ENCODE peak calls at places on chromosome 5, in ten cellular contexts. One of them, this sample, is unnamed.

GRCh38 chr5:131171276-131171815 is 602 bp downstream of the LYRM7 start:
- DNase-seq in AG10803: no peak
- DNase-seq in tibial nerve: no peak
- DNase-seq in pancreas: no peak
- DNase-seq in left ventricle myocardium inferior: no peak
- DNase-seq in A549: no peak
- DNase-seq in HepG2: peak
- DNase-seq in WERI-Rb-1: no peak
- DNase-seq in PC-3: peak
- DNase-seq in esophagus squamous epithelium: no peak
- DNase-seq in this sample: no peak

GRCh38 chr5:134581241-134581981 is 51.2 kb downstream of the SAR1B start:
- DNase-seq in AG10803: no peak
- DNase-seq in tibial nerve: no peak
- DNase-seq in pancreas: no peak
- DNase-seq in left ventricle myocardium inferior: peak
- DNase-seq in A549: no peak
- DNase-seq in HepG2: no peak
- DNase-seq in WERI-Rb-1: no peak
- DNase-seq in PC-3: no peak
- DNase-seq in esophagus squamous epithelium: no peak
- DNase-seq in this sample: peak

GRCh38 chr5:98827161-98827560 is 53.7 kb downstream of the RGMB start:
- DNase-seq in AG10803: peak
- DNase-seq in tibial nerve: no peak
- DNase-seq in pancreas: no peak
- DNase-seq in left ventricle myocardium inferior: no peak
- DNase-seq in A549: peak
- DNase-seq in HepG2: peak
- DNase-seq in WERI-Rb-1: no peak
- DNase-seq in PC-3: peak
- DNase-seq in esophagus squamous epithelium: no peak
- DNase-seq in this sample: peak

GRCh38 chr5:155943516-155944407 is 383.2 kb upstream of the SGCD start:
- DNase-seq in AG10803: peak
- DNase-seq in tibial nerve: no peak
- DNase-seq in pancreas: no peak
- DNase-seq in left ventricle myocardium inferior: peak
- DNase-seq in A549: peak
- DNase-seq in HepG2: peak
- DNase-seq in WERI-Rb-1: peak
- DNase-seq in PC-3: peak
- DNase-seq in esophagus squamous epithelium: no peak
- DNase-seq in this sample: peak

GRCh38 chr5:169243651-169244422 is 57.1 kb downstream of the SLIT3 start:
- DNase-seq in AG10803: no peak
- DNase-seq in tibial nerve: no peak
- DNase-seq in pancreas: no peak
- DNase-seq in left ventricle myocardium inferior: no peak
- DNase-seq in A549: no peak
- DNase-seq in HepG2: no peak
- DNase-seq in WERI-Rb-1: no peak
- DNase-seq in PC-3: no peak
- DNase-seq in esophagus squamous epithelium: no peak
- DNase-seq in this sample: no peak

GRCh38 chr5:106822851-106823250 is 847.9 kb downstream of the EFNA5 start:
- DNase-seq in AG10803: no peak
- DNase-seq in tibial nerve: no peak
- DNase-seq in pancreas: no peak
- DNase-seq in left ventricle myocardium inferior: no peak
- DNase-seq in A549: peak
- DNase-seq in HepG2: no peak
- DNase-seq in WERI-Rb-1: no peak
- DNase-seq in PC-3: no peak
- DNase-seq in esophagus squamous epithelium: no peak
- DNase-seq in this sample: no peak

GRCh38 chr5:59300930-59301329 is 592.6 kb downstream of the PDE4D start:
- DNase-seq in AG10803: no peak
- DNase-seq in tibial nerve: no peak
- DNase-seq in pancreas: no peak
- DNase-seq in left ventricle myocardium inferior: no peak
- DNase-seq in A549: peak
- DNase-seq in HepG2: no peak
- DNase-seq in WERI-Rb-1: no peak
- DNase-seq in PC-3: no peak
- DNase-seq in esophagus squamous epithelium: no peak
- DNase-seq in this sample: no peak

GRCh38 chr5:160174780-160175437 is 54.4 kb upstream of the FABP6 start:
- DNase-seq in AG10803: no peak
- DNase-seq in tibial nerve: no peak
- DNase-seq in pancreas: no peak
- DNase-seq in left ventricle myocardium inferior: no peak
- DNase-seq in A549: no peak
- DNase-seq in HepG2: no peak
- DNase-seq in WERI-Rb-1: no peak
- DNase-seq in PC-3: no peak
- DNase-seq in esophagus squamous epithelium: no peak
- DNase-seq in this sample: peak

GRCh38 chr5:36599986-36600779 is 6.2 kb upstream of the SLC1A3 start:
- DNase-seq in AG10803: peak
- DNase-seq in tibial nerve: no peak
- DNase-seq in pancreas: no peak
- DNase-seq in left ventricle myocardium inferior: no peak
- DNase-seq in A549: no peak
- DNase-seq in HepG2: no peak
- DNase-seq in WERI-Rb-1: no peak
- DNase-seq in PC-3: no peak
- DNase-seq in esophagus squamous epithelium: no peak
- DNase-seq in this sample: peak

GRCh38 chr5:36600847-36601527 is 5.4 kb upstream of the SLC1A3 start:
- DNase-seq in AG10803: no peak
- DNase-seq in tibial nerve: no peak
- DNase-seq in pancreas: no peak
- DNase-seq in left ventricle myocardium inferior: no peak
- DNase-seq in A549: no peak
- DNase-seq in HepG2: no peak
- DNase-seq in WERI-Rb-1: no peak
- DNase-seq in PC-3: no peak
- DNase-seq in esophagus squamous epithelium: no peak
- DNase-seq in this sample: no peak

GRCh38 chr5:36593867-36594266 is 12.5 kb upstream of the SLC1A3 start:
- DNase-seq in AG10803: no peak
- DNase-seq in tibial nerve: no peak
- DNase-seq in pancreas: no peak
- DNase-seq in left ventricle myocardium inferior: no peak
- DNase-seq in A549: no peak
- DNase-seq in HepG2: no peak
- DNase-seq in WERI-Rb-1: no peak
- DNase-seq in PC-3: no peak
- DNase-seq in esophagus squamous epithelium: no peak
- DNase-seq in this sample: no peak

GRCh38 chr5:36596756-36597155 is 9.7 kb upstream of the SLC1A3 start:
- DNase-seq in AG10803: no peak
- DNase-seq in tibial nerve: no peak
- DNase-seq in pancreas: no peak
- DNase-seq in left ventricle myocardium inferior: no peak
- DNase-seq in A549: no peak
- DNase-seq in HepG2: no peak
- DNase-seq in WERI-Rb-1: no peak
- DNase-seq in PC-3: no peak
- DNase-seq in esophagus squamous epithelium: no peak
- DNase-seq in this sample: no peak

DNA sequence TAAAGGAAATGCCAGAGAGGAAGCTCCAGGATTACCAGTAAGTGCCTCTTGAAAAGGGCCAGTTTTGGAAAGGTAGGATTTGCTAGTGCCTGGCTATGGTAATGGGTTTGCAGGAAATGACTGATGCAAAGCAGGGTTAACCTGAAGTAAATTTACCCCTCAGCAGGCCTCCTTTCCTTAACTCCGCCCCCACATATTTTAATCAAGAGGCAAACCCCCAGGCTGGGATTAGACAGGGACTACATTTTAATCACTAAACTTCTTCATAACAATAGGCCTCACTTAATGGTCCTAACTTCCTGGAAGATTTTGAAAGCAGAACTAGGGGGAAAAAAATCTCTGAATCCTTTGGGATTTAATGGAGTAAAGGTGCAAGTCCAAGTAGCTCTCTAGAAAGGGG is 10.2 kb upstream of the SLC1A3 start:
- DNase-seq in AG10803: no peak
- DNase-seq in tibial nerve: no peak
- DNase-seq in pancreas: no peak
- DNase-seq in left ventricle myocardium inferior: no peak
- DNase-seq in A549: no peak
- DNase-seq in HepG2: no peak
- DNase-seq in WERI-Rb-1: no peak
- DNase-seq in PC-3: no peak
- DNase-seq in esophagus squamous epithelium: no peak
- DNase-seq in this sample: no peak
- H3K4me3 ChIP-seq in AG10803: no peak
- H3K4me3 ChIP-seq in tibial nerve: no peak
- H3K4me3 ChIP-seq in pancreas: no peak
- H3K4me3 ChIP-seq in left ventricle myocardium inferior: no peak
- H3K4me3 ChIP-seq in A549: no peak
- H3K4me3 ChIP-seq in HepG2: no peak
- H3K4me3 ChIP-seq in WERI-Rb-1: no peak
- H3K4me3 ChIP-seq in PC-3: no peak
- H3K4me3 ChIP-seq in esophagus squamous epithelium: no peak
- H3K4me3 ChIP-seq in this sample: no peak

DNA sequence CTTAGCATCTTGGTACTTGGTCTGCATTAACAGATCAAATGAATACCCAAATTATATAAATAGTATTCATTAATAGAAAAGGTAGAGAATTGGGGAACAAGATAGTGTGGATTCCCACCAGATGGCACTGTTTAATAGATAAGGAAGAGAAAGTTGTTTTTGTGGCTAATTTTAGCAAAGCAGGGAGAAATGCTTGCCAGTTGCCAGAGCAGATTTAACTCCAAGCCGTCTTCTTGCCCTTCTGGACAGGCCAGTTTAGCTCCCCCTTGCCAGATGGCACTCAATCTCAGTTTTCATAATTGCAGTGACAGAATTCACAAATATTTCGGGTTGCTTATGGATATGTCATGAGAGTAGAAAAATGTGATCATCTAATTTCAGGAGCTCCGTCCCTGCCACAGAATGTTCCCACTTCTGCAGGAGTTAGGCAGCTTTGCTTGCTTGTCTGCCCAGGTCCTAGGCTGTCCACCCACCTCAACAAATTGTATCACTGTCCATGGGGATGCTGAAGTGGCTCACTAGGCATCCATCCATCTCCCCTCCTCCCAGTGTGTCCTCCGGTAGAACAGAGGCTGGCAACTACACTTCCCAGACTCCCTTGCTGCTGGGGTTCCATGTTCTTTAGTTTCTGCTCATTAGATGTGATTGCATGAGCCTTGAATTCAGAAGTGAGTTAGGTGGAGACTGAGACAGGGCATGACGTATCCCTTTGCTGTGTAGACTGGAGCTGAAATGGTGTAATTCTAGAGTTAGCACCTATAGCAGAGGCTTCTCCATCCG is 11.8 kb upstream of the HEXB start:
- DNase-seq in AG10803: peak
- DNase-seq in tibial nerve: no peak
- DNase-seq in pancreas: no peak
- DNase-seq in left ventricle myocardium inferior: no peak
- DNase-seq in A549: peak
- DNase-seq in HepG2: peak
- DNase-seq in WERI-Rb-1: peak
- DNase-seq in PC-3: peak
- DNase-seq in esophagus squamous epithelium: no peak
- DNase-seq in this sample: peak
- TF ChIP-seq CTCF in AG10803: peak
- TF ChIP-seq CTCF in tibial nerve: peak
- TF ChIP-seq CTCF in pancreas: no peak
- TF ChIP-seq CTCF in left ventricle myocardium inferior: peak
- TF ChIP-seq CTCF in A549: peak
- TF ChIP-seq CTCF in HepG2: peak
- TF ChIP-seq CTCF in WERI-Rb-1: peak
- TF ChIP-seq CTCF in PC-3: peak
- TF ChIP-seq CTCF in esophagus squamous epithelium: peak
- TF ChIP-seq CTCF in this sample: peak

DNA sequence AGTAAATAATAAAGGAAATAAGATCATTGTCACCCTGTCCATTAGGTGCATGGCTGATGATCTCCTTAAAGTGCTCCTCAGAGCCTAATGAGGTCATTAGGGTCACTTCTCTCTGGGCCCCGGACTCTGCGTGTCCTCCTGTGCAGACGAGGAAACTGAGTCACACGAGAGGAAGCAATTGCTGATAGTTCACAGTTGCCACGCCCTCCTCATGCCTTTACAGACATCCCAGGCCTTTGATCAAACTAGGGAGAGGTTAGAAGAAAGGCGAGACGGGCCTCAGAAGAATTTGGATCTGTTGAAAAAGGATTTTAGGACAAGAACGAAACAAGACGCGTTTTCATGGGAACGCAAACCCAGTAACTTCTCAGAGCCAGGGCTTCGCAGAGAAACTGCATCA is 32.0 kb upstream of the MSX2 start:
- DNase-seq in AG10803: no peak
- DNase-seq in tibial nerve: no peak
- DNase-seq in pancreas: no peak
- DNase-seq in left ventricle myocardium inferior: no peak
- DNase-seq in A549: no peak
- DNase-seq in HepG2: no peak
- DNase-seq in WERI-Rb-1: no peak
- DNase-seq in PC-3: no peak
- DNase-seq in esophagus squamous epithelium: no peak
- DNase-seq in this sample: no peak
- H3K4me3 ChIP-seq in AG10803: no peak
- H3K4me3 ChIP-seq in tibial nerve: no peak
- H3K4me3 ChIP-seq in pancreas: no peak
- H3K4me3 ChIP-seq in left ventricle myocardium inferior: peak
- H3K4me3 ChIP-seq in A549: no peak
- H3K4me3 ChIP-seq in HepG2: no peak
- H3K4me3 ChIP-seq in WERI-Rb-1: no peak
- H3K4me3 ChIP-seq in PC-3: no peak
- H3K4me3 ChIP-seq in esophagus squamous epithelium: no peak
- H3K4me3 ChIP-seq in this sample: no peak

GRCh38 chr5:176597417-176598389 is 12.3 kb downstream of the GPRIN1 start:
- DNase-seq in AG10803: no peak
- DNase-seq in tibial nerve: no peak
- DNase-seq in pancreas: no peak
- DNase-seq in left ventricle myocardium inferior: no peak
- DNase-seq in A549: no peak
- DNase-seq in HepG2: no peak
- DNase-seq in WERI-Rb-1: no peak
- DNase-seq in PC-3: no peak
- DNase-seq in esophagus squamous epithelium: no peak
- DNase-seq in this sample: no peak
- TF ChIP-seq CTCF in AG10803: no peak
- TF ChIP-seq CTCF in tibial nerve: no peak
- TF ChIP-seq CTCF in pancreas: no peak
- TF ChIP-seq CTCF in left ventricle myocardium inferior: no peak
- TF ChIP-seq CTCF in A549: no peak
- TF ChIP-seq CTCF in HepG2: peak
- TF ChIP-seq CTCF in WERI-Rb-1: no peak
- TF ChIP-seq CTCF in PC-3: no peak
- TF ChIP-seq CTCF in esophagus squamous epithelium: no peak
- TF ChIP-seq CTCF in this sample: no peak

GRCh38 chr5:159104058-159104651 is 4.4 kb upstream of the EBF1 start:
- DNase-seq in AG10803: peak
- DNase-seq in tibial nerve: peak
- DNase-seq in pancreas: no peak
- DNase-seq in left ventricle myocardium inferior: no peak
- DNase-seq in A549: peak
- DNase-seq in HepG2: no peak
- DNase-seq in WERI-Rb-1: peak
- DNase-seq in PC-3: peak
- DNase-seq in esophagus squamous epithelium: no peak
- DNase-seq in this sample: no peak
- H3K4me3 ChIP-seq in AG10803: no peak
- H3K4me3 ChIP-seq in tibial nerve: no peak
- H3K4me3 ChIP-seq in pancreas: no peak
- H3K4me3 ChIP-seq in left ventricle myocardium inferior: peak
- H3K4me3 ChIP-seq in A549: no peak
- H3K4me3 ChIP-seq in HepG2: no peak
- H3K4me3 ChIP-seq in WERI-Rb-1: peak
- H3K4me3 ChIP-seq in PC-3: no peak
- H3K4me3 ChIP-seq in esophagus squamous epithelium: no peak
- H3K4me3 ChIP-seq in this sample: no peak